ENCODE peak calls at places on chromosomes 13 and 19, in seven cellular contexts. One of them, this sample, is unnamed.

GRCh38 chr13:32863596-32863995 is 152.6 kb upstream of the KL start:
- DNase-seq in psoas muscle: no peak
- DNase-seq in activated naive CD8-positive, alpha-beta T cell treated with anti-CD3 and anti-CD28 coated beads, Interleukin-2, amount 50 U/mL, for 24 hours: no peak
- DNase-seq in kidney: no peak
- DNase-seq in fibroblast of mammary gland: no peak
- DNase-seq in Peyer's patch: no peak
- DNase-seq in small intestine: no peak
- DNase-seq in this sample: no peak

GRCh38 chr19:32404939-32405430 is 585 bp upstream of the DPY19L3 start:
- DNase-seq in psoas muscle: peak; percentile 87
- DNase-seq in activated naive CD8-positive, alpha-beta T cell treated with anti-CD3 and anti-CD28 coated beads, Interleukin-2, amount 50 U/mL, for 24 hours: peak; percentile 22
- DNase-seq in kidney: peak; percentile 86
- DNase-seq in fibroblast of mammary gland: peak; percentile 35
- DNase-seq in Peyer's patch: peak; percentile 72
- DNase-seq in small intestine: peak; percentile 28
- DNase-seq in this sample: peak; percentile 61

GRCh38 chr19:53900191-53900860 is 8.8 kb upstream of the CACNG7 start:
- DNase-seq in psoas muscle: peak; percentile 32
- DNase-seq in activated naive CD8-positive, alpha-beta T cell treated with anti-CD3 and anti-CD28 coated beads, Interleukin-2, amount 50 U/mL, for 24 hours: no peak
- DNase-seq in kidney: peak; percentile 54
- DNase-seq in fibroblast of mammary gland: no peak
- DNase-seq in Peyer's patch: no peak
- DNase-seq in small intestine: no peak
- DNase-seq in this sample: no peak

GRCh38 chr13:30429721-30430694 is 7.7 kb downstream of the UBE2L5 start:
- DNase-seq in psoas muscle: no peak
- DNase-seq in activated naive CD8-positive, alpha-beta T cell treated with anti-CD3 and anti-CD28 coated beads, Interleukin-2, amount 50 U/mL, for 24 hours: no peak
- DNase-seq in kidney: no peak
- DNase-seq in fibroblast of mammary gland: peak; percentile 95
- DNase-seq in Peyer's patch: no peak
- DNase-seq in small intestine: no peak
- DNase-seq in this sample: no peak

GRCh38 chr13:98977568-98978270 is at the start of gene DOCK9:
- DNase-seq in psoas muscle: peak; percentile 68
- DNase-seq in activated naive CD8-positive, alpha-beta T cell treated with anti-CD3 and anti-CD28 coated beads, Interleukin-2, amount 50 U/mL, for 24 hours: no peak
- DNase-seq in kidney: peak; percentile 82
- DNase-seq in fibroblast of mammary gland: peak; percentile 66
- DNase-seq in Peyer's patch: no peak
- DNase-seq in small intestine: peak; percentile 55
- DNase-seq in this sample: peak; percentile 69

GRCh38 chr19:51798958-51799310 is 4.0 kb downstream of the FPR3 start:
- DNase-seq in psoas muscle: peak; percentile 58
- DNase-seq in activated naive CD8-positive, alpha-beta T cell treated with anti-CD3 and anti-CD28 coated beads, Interleukin-2, amount 50 U/mL, for 24 hours: no peak
- DNase-seq in kidney: peak; percentile 74
- DNase-seq in fibroblast of mammary gland: no peak
- DNase-seq in Peyer's patch: peak; percentile 50
- DNase-seq in small intestine: no peak
- DNase-seq in this sample: no peak

GRCh38 chr19:4102339-4103072 is 21.4 kb downstream of the MAP2K2 start:
- DNase-seq in psoas muscle: no peak
- DNase-seq in activated naive CD8-positive, alpha-beta T cell treated with anti-CD3 and anti-CD28 coated beads, Interleukin-2, amount 50 U/mL, for 24 hours: no peak
- DNase-seq in kidney: peak; percentile 67
- DNase-seq in fibroblast of mammary gland: no peak
- DNase-seq in Peyer's patch: no peak
- DNase-seq in small intestine: no peak
- DNase-seq in this sample: no peak

GRCh38 chr13:90538063-90538462 is 809.4 kb upstream of the MIR17HG start:
- DNase-seq in psoas muscle: no peak
- DNase-seq in activated naive CD8-positive, alpha-beta T cell treated with anti-CD3 and anti-CD28 coated beads, Interleukin-2, amount 50 U/mL, for 24 hours: no peak
- DNase-seq in kidney: no peak
- DNase-seq in fibroblast of mammary gland: no peak
- DNase-seq in Peyer's patch: no peak
- DNase-seq in small intestine: no peak
- DNase-seq in this sample: no peak

GRCh38 chr13:24619302-24619701 is 60.9 kb upstream of the ATP12A start:
- DNase-seq in psoas muscle: no peak
- DNase-seq in activated naive CD8-positive, alpha-beta T cell treated with anti-CD3 and anti-CD28 coated beads, Interleukin-2, amount 50 U/mL, for 24 hours: no peak
- DNase-seq in kidney: no peak
- DNase-seq in fibroblast of mammary gland: no peak
- DNase-seq in Peyer's patch: no peak
- DNase-seq in small intestine: no peak
- DNase-seq in this sample: no peak

GRCh38 chr13:72850959-72851677 is 69.2 kb downstream of the PIBF1 start:
- DNase-seq in psoas muscle: peak; percentile 39
- DNase-seq in activated naive CD8-positive, alpha-beta T cell treated with anti-CD3 and anti-CD28 coated beads, Interleukin-2, amount 50 U/mL, for 24 hours: no peak
- DNase-seq in kidney: peak; percentile 71
- DNase-seq in fibroblast of mammary gland: no peak
- DNase-seq in Peyer's patch: peak; percentile 49
- DNase-seq in small intestine: peak; percentile 62
- DNase-seq in this sample: peak; percentile 22

GRCh38 chr13:69809152-69809551 is 298.5 kb upstream of the ATXN8OS start:
- DNase-seq in psoas muscle: no peak
- DNase-seq in activated naive CD8-positive, alpha-beta T cell treated with anti-CD3 and anti-CD28 coated beads, Interleukin-2, amount 50 U/mL, for 24 hours: no peak
- DNase-seq in kidney: no peak
- DNase-seq in fibroblast of mammary gland: no peak
- DNase-seq in Peyer's patch: no peak
- DNase-seq in small intestine: no peak
- DNase-seq in this sample: no peak

GRCh38 chr19:45754323-45754722 is 14.7 kb downstream of the SIX5 start:
- DNase-seq in psoas muscle: no peak
- DNase-seq in activated naive CD8-positive, alpha-beta T cell treated with anti-CD3 and anti-CD28 coated beads, Interleukin-2, amount 50 U/mL, for 24 hours: no peak
- DNase-seq in kidney: no peak
- DNase-seq in fibroblast of mammary gland: no peak
- DNase-seq in Peyer's patch: no peak
- DNase-seq in small intestine: no peak
- DNase-seq in this sample: no peak

GRCh38 chr13:44280461-44280860 is 93.2 kb upstream of the SERP2 start:
- DNase-seq in psoas muscle: no peak
- DNase-seq in activated naive CD8-positive, alpha-beta T cell treated with anti-CD3 and anti-CD28 coated beads, Interleukin-2, amount 50 U/mL, for 24 hours: no peak
- DNase-seq in kidney: no peak
- DNase-seq in fibroblast of mammary gland: peak; percentile 48
- DNase-seq in Peyer's patch: no peak
- DNase-seq in small intestine: no peak
- DNase-seq in this sample: no peak

GRCh38 chr13:86020350-86021002 is 221.3 kb upstream of the SLITRK6 start:
- DNase-seq in psoas muscle: no peak
- DNase-seq in activated naive CD8-positive, alpha-beta T cell treated with anti-CD3 and anti-CD28 coated beads, Interleukin-2, amount 50 U/mL, for 24 hours: no peak
- DNase-seq in kidney: no peak
- DNase-seq in fibroblast of mammary gland: peak; percentile 61
- DNase-seq in Peyer's patch: no peak
- DNase-seq in small intestine: no peak
- DNase-seq in this sample: no peak

GRCh38 chr13:81540777-81541176 is 1199.9 kb upstream of the SPRY2 start:
- DNase-seq in psoas muscle: no peak
- DNase-seq in activated naive CD8-positive, alpha-beta T cell treated with anti-CD3 and anti-CD28 coated beads, Interleukin-2, amount 50 U/mL, for 24 hours: no peak
- DNase-seq in kidney: no peak
- DNase-seq in fibroblast of mammary gland: peak; percentile 3
- DNase-seq in Peyer's patch: no peak
- DNase-seq in small intestine: peak; percentile 20
- DNase-seq in this sample: no peak

GRCh38 chr13:98778749-98779148 is 26.3 kb upstream of the SLC15A1 start:
- DNase-seq in psoas muscle: no peak
- DNase-seq in activated naive CD8-positive, alpha-beta T cell treated with anti-CD3 and anti-CD28 coated beads, Interleukin-2, amount 50 U/mL, for 24 hours: no peak
- DNase-seq in kidney: no peak
- DNase-seq in fibroblast of mammary gland: no peak
- DNase-seq in Peyer's patch: peak; percentile 7
- DNase-seq in small intestine: no peak
- DNase-seq in this sample: no peak

GRCh38 chr13:93561553-93561952 is 334.9 kb downstream of the GPC6 start:
- DNase-seq in psoas muscle: no peak
- DNase-seq in activated naive CD8-positive, alpha-beta T cell treated with anti-CD3 and anti-CD28 coated beads, Interleukin-2, amount 50 U/mL, for 24 hours: no peak
- DNase-seq in kidney: no peak
- DNase-seq in fibroblast of mammary gland: no peak
- DNase-seq in Peyer's patch: no peak
- DNase-seq in small intestine: no peak
- DNase-seq in this sample: no peak

GRCh38 chr19:11499890-11500420 is 5.7 kb downstream of the ZNF653 start:
- DNase-seq in psoas muscle: no peak
- DNase-seq in activated naive CD8-positive, alpha-beta T cell treated with anti-CD3 and anti-CD28 coated beads, Interleukin-2, amount 50 U/mL, for 24 hours: no peak
- DNase-seq in kidney: no peak
- DNase-seq in fibroblast of mammary gland: no peak
- DNase-seq in Peyer's patch: peak; percentile 29
- DNase-seq in small intestine: no peak
- DNase-seq in this sample: no peak

GRCh38 chr13:106532111-106532929 is 3.1 kb downstream of the EFNB2 start:
- DNase-seq in psoas muscle: peak; percentile 39
- DNase-seq in activated naive CD8-positive, alpha-beta T cell treated with anti-CD3 and anti-CD28 coated beads, Interleukin-2, amount 50 U/mL, for 24 hours: no peak
- DNase-seq in kidney: no peak
- DNase-seq in fibroblast of mammary gland: peak; percentile 28
- DNase-seq in Peyer's patch: no peak
- DNase-seq in small intestine: peak; percentile 27
- DNase-seq in this sample: peak; percentile 37

GRCh38 chr19:19452241-19453128 is 47.0 kb downstream of the GATAD2A start:
- DNase-seq in psoas muscle: no peak
- DNase-seq in activated naive CD8-positive, alpha-beta T cell treated with anti-CD3 and anti-CD28 coated beads, Interleukin-2, amount 50 U/mL, for 24 hours: no peak
- DNase-seq in kidney: peak; percentile 48
- DNase-seq in fibroblast of mammary gland: no peak
- DNase-seq in Peyer's patch: no peak
- DNase-seq in small intestine: no peak
- DNase-seq in this sample: no peak

GRCh38 chr13:80116107-80116506 is 224.8 kb downstream of the SPRY2 start:
- DNase-seq in psoas muscle: no peak
- DNase-seq in activated naive CD8-positive, alpha-beta T cell treated with anti-CD3 and anti-CD28 coated beads, Interleukin-2, amount 50 U/mL, for 24 hours: no peak
- DNase-seq in kidney: no peak
- DNase-seq in fibroblast of mammary gland: peak; percentile 88
- DNase-seq in Peyer's patch: no peak
- DNase-seq in small intestine: no peak
- DNase-seq in this sample: no peak

GRCh38 chr13:48431431-48431830 is 18.5 kb upstream of the LPAR6 start:
- DNase-seq in psoas muscle: no peak
- DNase-seq in activated naive CD8-positive, alpha-beta T cell treated with anti-CD3 and anti-CD28 coated beads, Interleukin-2, amount 50 U/mL, for 24 hours: no peak
- DNase-seq in kidney: no peak
- DNase-seq in fibroblast of mammary gland: no peak
- DNase-seq in Peyer's patch: no peak
- DNase-seq in small intestine: no peak
- DNase-seq in this sample: no peak

GRCh38 chr13:42378383-42378780 is 106.4 kb downstream of the AKAP11 start:
- DNase-seq in psoas muscle: no peak
- DNase-seq in activated naive CD8-positive, alpha-beta T cell treated with anti-CD3 and anti-CD28 coated beads, Interleukin-2, amount 50 U/mL, for 24 hours: no peak
- DNase-seq in kidney: no peak
- DNase-seq in fibroblast of mammary gland: no peak
- DNase-seq in Peyer's patch: no peak
- DNase-seq in small intestine: no peak
- DNase-seq in this sample: no peak

GRCh38 chr19:47253467-47253881 is 2.9 kb upstream of the CCDC9 start:
- DNase-seq in psoas muscle: no peak
- DNase-seq in activated naive CD8-positive, alpha-beta T cell treated with anti-CD3 and anti-CD28 coated beads, Interleukin-2, amount 50 U/mL, for 24 hours: no peak
- DNase-seq in kidney: no peak
- DNase-seq in fibroblast of mammary gland: peak; percentile 76
- DNase-seq in Peyer's patch: no peak
- DNase-seq in small intestine: no peak
- DNase-seq in this sample: no peak

GRCh38 chr13:36815069-36815468 is 4.0 kb upstream of the RFXAP start:
- DNase-seq in psoas muscle: no peak
- DNase-seq in activated naive CD8-positive, alpha-beta T cell treated with anti-CD3 and anti-CD28 coated beads, Interleukin-2, amount 50 U/mL, for 24 hours: no peak
- DNase-seq in kidney: no peak
- DNase-seq in fibroblast of mammary gland: no peak
- DNase-seq in Peyer's patch: no peak
- DNase-seq in small intestine: peak; percentile 14
- DNase-seq in this sample: no peak

GRCh38 chr13:69567514-69567913 is 540.1 kb upstream of the ATXN8OS start:
- DNase-seq in psoas muscle: no peak
- DNase-seq in activated naive CD8-positive, alpha-beta T cell treated with anti-CD3 and anti-CD28 coated beads, Interleukin-2, amount 50 U/mL, for 24 hours: no peak
- DNase-seq in kidney: no peak
- DNase-seq in fibroblast of mammary gland: no peak
- DNase-seq in Peyer's patch: no peak
- DNase-seq in small intestine: no peak
- DNase-seq in this sample: no peak

GRCh38 chr19:41025871-41026270 is 34.8 kb downstream of the CYP2B6 start:
- DNase-seq in psoas muscle: no peak
- DNase-seq in activated naive CD8-positive, alpha-beta T cell treated with anti-CD3 and anti-CD28 coated beads, Interleukin-2, amount 50 U/mL, for 24 hours: no peak
- DNase-seq in kidney: no peak
- DNase-seq in fibroblast of mammary gland: no peak
- DNase-seq in Peyer's patch: no peak
- DNase-seq in small intestine: no peak
- DNase-seq in this sample: no peak

GRCh38 chr13:40874138-40874776 is 84.8 kb downstream of the SLC25A15 start:
- DNase-seq in psoas muscle: no peak
- DNase-seq in activated naive CD8-positive, alpha-beta T cell treated with anti-CD3 and anti-CD28 coated beads, Interleukin-2, amount 50 U/mL, for 24 hours: no peak
- DNase-seq in kidney: no peak
- DNase-seq in fibroblast of mammary gland: peak; percentile 5
- DNase-seq in Peyer's patch: no peak
- DNase-seq in small intestine: no peak
- DNase-seq in this sample: no peak